ENCODE peak calls at places on chromosomes 11 and 22, in ten cellular contexts. B is CD4-positive, alpha-beta T cell; P is A549; J is body of pancreas; I is H9; V is HCT116; N is lower lobe of right lung; A is esophagus muscularis mucosa; U is dorsolateral prefrontal cortex; K is transverse colon. C is an unnamed sample.

GRCh38 chr11:17521106-17521900 is 22.9 kb downstream of the USH1C start:
- DNase-seq in V (no peak), A (no peak), I (no peak), B (no peak), J (no peak), N (no peak), K (no peak), P (no peak), U (no peak), C (no peak)

GRCh38 chr11:134101292-134101691 is 32.4 kb downstream of the JAM3 start:
- DNase-seq in B (no peak), A (no peak), V (no peak), K (no peak), I (no peak), J (no peak), P (no peak), U (no peak), N (no peak), C (no peak)

GRCh38 chr22:36324414-36324813 is 63.4 kb downstream of the MYH9 start:
- DNase-seq in U (no peak), K (no peak), N (no peak), A (no peak), P (no peak), J (no peak), V (no peak), B (no peak), I (no peak), C (no peak)

GRCh38 chr11:79437274-79437980 is 3.4 kb downstream of the TENM4 start:
- DNase-seq in N (peak), J (peak), V (no peak), U (no peak), K (peak), A (no peak), B (no peak), I (peak), P (no peak), C (peak)

GRCh38 chr11:126930100-126930841 is 70.3 kb downstream of the KIRREL3 start:
- DNase-seq in V (no peak), B (no peak), A (no peak), N (no peak), P (no peak), U (no peak), J (no peak), I (no peak), K (no peak), C (no peak)

GRCh38 chr11:108216988-108217387 is 5.5 kb downstream of the NPAT start:
- DNase-seq in I (no peak), P (no peak), V (no peak), B (no peak), J (no peak), A (no peak), U (no peak), N (no peak), K (no peak), C (no peak)

GRCh38 chr22:44587004-44587793 is 89.2 kb upstream of the RTL6 start:
- DNase-seq in K (no peak), I (no peak), N (peak), P (no peak), A (no peak), U (no peak), B (no peak), J (peak), V (no peak), C (peak)

GRCh38 chr11:119077839-119078238 is 6.8 kb upstream of the HMBS start:
- DNase-seq in N (no peak), B (no peak), P (no peak), U (no peak), J (no peak), I (no peak), A (no peak), K (no peak), V (no peak), C (no peak)

GRCh38 chr11:44709966-44710365 is 16.8 kb upstream of the TSPAN18 start:
- DNase-seq in A (no peak), P (no peak), N (no peak), B (no peak), J (no peak), I (no peak), V (no peak), U (no peak), K (no peak), C (no peak)
- H3K27ac ChIP-seq in A (no peak), P (no peak), N (no peak), B (no peak), J (no peak), I (no peak), V (no peak), U (no peak), K (no peak), C (no peak)

DNA sequence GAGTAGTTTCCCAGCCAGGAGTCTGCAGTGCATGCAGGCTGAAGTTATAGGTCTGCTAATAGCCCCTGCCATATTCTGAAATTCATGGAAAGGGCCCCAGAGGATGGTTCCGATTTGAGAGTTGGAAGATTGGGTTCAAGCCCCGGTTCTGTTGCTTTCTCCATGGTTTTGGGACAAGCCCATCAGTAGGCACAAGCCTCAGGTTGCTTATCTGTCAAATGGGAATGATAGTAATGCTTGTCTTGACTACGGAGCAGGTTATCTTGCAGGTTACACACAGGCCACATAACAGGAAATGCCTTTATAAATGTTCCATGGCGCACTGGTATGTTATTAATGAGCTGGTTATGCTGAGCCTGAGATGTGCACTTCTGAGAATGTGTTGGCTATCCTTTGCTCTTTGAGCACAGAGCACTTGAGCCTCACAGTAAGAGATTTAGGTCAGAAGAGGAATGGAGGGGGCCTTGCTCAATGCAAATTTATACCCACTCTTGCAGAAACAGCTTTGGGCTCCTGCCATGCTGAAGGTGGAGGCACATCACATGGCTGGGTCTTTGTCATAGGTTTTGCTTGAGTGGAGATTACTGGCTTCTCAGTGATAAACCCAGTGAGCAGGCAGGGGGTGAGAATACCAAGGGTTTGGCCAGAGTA is 47.1 kb downstream of the ZNRF3 start:
- DNase-seq in N (no peak), I (no peak), V (no peak), K (no peak), J (no peak), U (no peak), B (no peak), A (no peak), P (no peak), C (no peak)
- TF ChIP-seq CTCF in N (no peak), I (no peak), V (no peak), K (no peak), J (no peak), U (no peak), B (no peak), A (no peak), P (no peak), C (no peak)

DNA sequence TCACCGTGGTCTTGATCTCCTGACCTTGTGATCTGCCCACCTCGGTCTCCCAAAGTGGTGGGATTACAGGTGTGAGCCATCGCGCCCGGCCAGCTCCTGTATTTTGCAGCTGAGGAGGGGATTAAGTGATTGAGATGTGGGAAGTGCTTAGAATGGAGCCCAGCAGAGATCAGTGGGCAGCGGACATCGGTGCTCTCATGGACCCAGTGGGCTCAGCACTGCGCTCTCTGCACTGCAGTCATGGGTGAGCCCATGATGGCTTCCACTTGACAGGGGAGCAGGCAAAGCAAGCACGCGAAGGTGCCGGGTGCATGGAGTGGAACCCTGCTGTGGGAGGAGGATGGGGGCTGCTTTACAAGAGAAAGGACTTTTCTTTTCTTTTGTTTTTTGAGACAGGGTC is 9.1 kb upstream of the CCDC88B start:
- DNase-seq in N (no peak), A (no peak), P (no peak), V (no peak), B (no peak), I (no peak), U (no peak), J (no peak), K (no peak), C (peak)
- H3K27ac ChIP-seq in N (no peak), A (no peak), P (peak), V (no peak), B (no peak), I (no peak), U (no peak), J (no peak), K (peak), C (no peak)

DNA sequence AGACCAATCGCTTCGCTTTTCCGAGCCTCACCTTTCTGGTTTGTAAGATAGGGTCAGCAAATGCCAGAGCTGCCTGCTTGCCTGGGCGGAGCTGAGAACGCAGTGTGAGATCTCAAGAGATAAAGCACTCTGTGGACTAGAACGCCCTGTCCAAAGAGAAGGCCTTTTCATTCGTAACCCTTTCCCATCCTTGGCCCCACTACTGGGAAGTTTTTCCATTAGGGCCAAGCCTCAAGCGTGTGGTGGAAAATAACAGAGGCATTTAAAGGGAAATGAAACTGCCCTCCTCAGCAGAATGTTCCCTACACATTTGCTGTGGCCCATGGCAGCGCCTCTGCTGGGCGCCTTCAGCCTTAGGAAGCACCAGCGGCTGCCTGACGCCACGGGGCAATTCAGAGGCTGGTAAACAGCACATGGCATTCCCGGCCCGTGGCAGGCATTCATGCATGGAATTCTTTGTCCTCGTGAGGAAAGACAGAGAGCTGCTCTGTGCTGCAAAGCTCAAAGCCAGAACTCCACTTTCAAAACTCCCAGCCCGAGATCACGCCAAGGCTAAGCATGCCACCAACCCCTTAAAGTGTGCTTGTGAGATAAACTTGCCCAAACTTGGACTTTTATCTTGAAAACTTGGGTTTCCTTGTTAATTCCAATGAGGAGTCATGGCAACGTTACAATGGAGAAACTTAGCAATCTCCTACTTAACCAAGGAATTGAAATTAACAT is 38.1 kb downstream of the AHNAK start:
- DNase-seq in B (no peak), P (peak), N (peak), K (peak), I (peak), U (peak), V (peak), J (peak), A (peak), C (peak)
- TF ChIP-seq CTCF in B (no peak), P (peak), N (peak), K (peak), I (peak), U (peak), V (no peak), J (peak), A (peak), C (peak)